ENCODE peak calls at places on chromosomes 7 and 10, in seven cellular contexts. N is H9, F is prostate gland, E is fibroblast of pulmonary artery, V is GM23338, A is OCI-LY7, G is GM20000. X is an unnamed sample.

GRCh38 chr10:20885678-20886077 is 11.4 kb downstream of the NEBL start:
- DNase-seq in N (no peak), F (no peak), E (peak), V (no peak), A (no peak), G (no peak), X (no peak)

GRCh38 chr10:132667613-132668394 is 118.1 kb downstream of the NKX6-2 start:
- DNase-seq in N (no peak), F (no peak), E (peak), V (no peak), A (no peak), G (no peak), X (no peak)

GRCh38 chr7:137934941-137935848 is 66.7 kb downstream of the CREB3L2 start:
- DNase-seq in N (no peak), F (no peak), E (no peak), V (no peak), A (peak), G (peak), X (peak)

GRCh38 chr7:83155407-83155806 is 7.3 kb downstream of the PCLO start:
- DNase-seq in N (no peak), F (no peak), E (no peak), V (no peak), A (no peak), G (no peak), X (no peak)

GRCh38 chr7:77858278-77858677 is 59.7 kb downstream of the PHTF2 start:
- DNase-seq in N (no peak), F (no peak), E (no peak), V (no peak), A (no peak), G (peak), X (no peak)

GRCh38 chr7:32894171-32894570 is 2.6 kb upstream of the KBTBD2 start:
- DNase-seq in N (no peak), F (no peak), E (no peak), V (no peak), A (no peak), G (no peak), X (no peak)

GRCh38 chr7:55144333-55144954 is 125.6 kb downstream of the EGFR start:
- DNase-seq in N (peak), F (no peak), E (no peak), V (peak), A (no peak), G (no peak), X (no peak)

GRCh38 chr7:279821-280220 is 10.1 kb upstream of the FOXL3 start:
- DNase-seq in N (no peak), F (no peak), E (no peak), V (no peak), A (no peak), G (no peak), X (no peak)

GRCh38 chr7:76202666-76203030 is 952 bp downstream of the SRRM3 start:
- DNase-seq in N (peak), F (no peak), E (no peak), V (peak), A (no peak), G (no peak), X (no peak)

GRCh38 chr10:359093-359492 is 223.8 kb downstream of the ZMYND11 start:
- DNase-seq in N (no peak), F (no peak), E (no peak), V (no peak), A (no peak), G (no peak), X (no peak)

GRCh38 chr7:93014410-93014809 is 103.4 kb downstream of the SAMD9 start:
- DNase-seq in N (no peak), F (peak), E (no peak), V (no peak), A (no peak), G (no peak), X (no peak)

GRCh38 chr7:24825931-24826661 is 68.8 kb upstream of the GSDME start:
- DNase-seq in N (peak), F (no peak), E (peak), V (peak), A (no peak), G (no peak), X (no peak)

GRCh38 chr10:35640951-35641429 is 1.1 kb downstream of the FZD8 start:
- DNase-seq in N (peak), F (peak), E (peak), V (peak), A (peak), G (peak), X (peak)

GRCh38 chr10:36023939-36024338 is 381.8 kb upstream of the FZD8 start:
- DNase-seq in N (no peak), F (no peak), E (peak), V (peak), A (no peak), G (no peak), X (no peak)

GRCh38 chr10:132036153-132036886 is 29.4 kb upstream of the JAKMIP3 start:
- DNase-seq in N (peak), F (peak), E (peak), V (peak), A (no peak), G (no peak), X (no peak)

GRCh38 chr7:149171894-149172533 is 23.3 kb upstream of the ZNF282 start:
- DNase-seq in N (no peak), F (no peak), E (peak), V (no peak), A (no peak), G (no peak), X (no peak)

GRCh38 chr10:15344876-15345285 is 26.2 kb downstream of the FAM171A1 start:
- DNase-seq in N (no peak), F (peak), E (peak), V (peak), A (no peak), G (no peak), X (no peak)

GRCh38 chr7:79761876-79762429 is 308.5 kb upstream of the MAGI2 start:
- DNase-seq in N (no peak), F (no peak), E (no peak), V (no peak), A (no peak), G (no peak), X (no peak)

GRCh38 chr7:155093586-155093985 is 23.5 kb downstream of the HTR5A start:
- DNase-seq in N (no peak), F (no peak), E (no peak), V (no peak), A (no peak), G (no peak), X (no peak)

GRCh38 chr10:133058267-133059092 is 29.2 kb upstream of the ADGRA1 start:
- DNase-seq in N (no peak), F (no peak), E (no peak), V (no peak), A (no peak), G (no peak), X (no peak)

GRCh38 chr7:7099584-7100014 is 82.7 kb upstream of the C1GALT1 start:
- DNase-seq in N (peak), F (peak), E (peak), V (peak), A (no peak), G (no peak), X (no peak)

GRCh38 chr7:34281260-34281659 is 375.9 kb downstream of the BMPER start:
- DNase-seq in N (no peak), F (no peak), E (no peak), V (peak), A (peak), G (no peak), X (no peak)

GRCh38 chr7:66537876-66538275 is 90.8 kb upstream of the KCTD7 start:
- DNase-seq in N (no peak), F (no peak), E (no peak), V (no peak), A (no peak), G (no peak), X (no peak)

GRCh38 chr10:71494980-71495381 is 98.3 kb downstream of the CDH23 start:
- DNase-seq in N (no peak), F (no peak), E (no peak), V (no peak), A (peak), G (peak), X (peak)

DNA sequence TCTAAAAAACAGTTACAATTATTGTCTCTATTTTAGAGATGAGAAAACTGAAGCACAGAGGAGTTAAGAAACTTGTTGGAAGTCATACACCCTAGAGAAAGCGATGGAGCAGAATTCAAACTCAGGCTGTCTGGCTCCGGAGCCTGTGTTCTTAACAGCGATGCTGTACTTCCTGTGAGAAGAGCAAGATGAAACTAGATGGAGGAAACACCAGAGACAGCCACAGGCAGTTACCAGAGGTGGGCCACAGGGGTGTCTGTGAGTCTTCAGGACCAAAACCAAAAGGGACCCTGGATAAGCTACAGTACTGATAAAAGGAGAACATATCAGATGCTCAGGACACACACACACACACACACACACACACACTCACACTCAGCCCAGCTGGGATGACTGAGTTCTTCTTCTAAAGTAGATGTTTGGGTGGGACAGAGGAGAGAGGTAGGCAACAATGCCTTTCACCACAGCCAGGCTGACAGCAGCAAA is 289.2 kb downstream of the FZD1 start:
- DNase-seq in N (no peak), F (no peak), E (no peak), V (peak), A (no peak), G (no peak), X (no peak)
- TF ChIP-seq CTCF in N (no peak), F (no peak), E (no peak), V (no peak), A (no peak), G (no peak), X (no peak)

GRCh38 chr7:47811632-47812380 is 136.5 kb downstream of the PKD1L1 start:
- DNase-seq in N (no peak), F (no peak), E (no peak), V (no peak), A (no peak), G (no peak), X (no peak)

GRCh38 chr7:47808321-47808720 is 139.9 kb downstream of the PKD1L1 start:
- DNase-seq in N (no peak), F (no peak), E (no peak), V (no peak), A (no peak), G (no peak), X (no peak)

GRCh38 chr7:47807756-47808155 is 140.5 kb downstream of the PKD1L1 start:
- DNase-seq in N (peak), F (no peak), E (no peak), V (peak), A (peak), G (peak), X (no peak)

GRCh38 chr7:47807126-47807525 is 141.1 kb downstream of the PKD1L1 start:
- DNase-seq in N (no peak), F (no peak), E (no peak), V (no peak), A (no peak), G (no peak), X (no peak)

GRCh38 chr7:47809387-47809786 is 138.9 kb downstream of the PKD1L1 start:
- DNase-seq in N (no peak), F (no peak), E (no peak), V (no peak), A (no peak), G (no peak), X (no peak)
- TF ChIP-seq CTCF in N (no peak), F (no peak), E (no peak), V (no peak), A (no peak), G (no peak), X (no peak)

GRCh38 chr10:59560161-59560560 is 149.5 kb downstream of the SLC16A9 start:
- DNase-seq in N (no peak), F (no peak), E (no peak), V (no peak), A (no peak), G (no peak), X (no peak)

GRCh38 chr10:59560990-59561389 is 148.7 kb downstream of the SLC16A9 start:
- DNase-seq in N (no peak), F (no peak), E (no peak), V (no peak), A (no peak), G (no peak), X (no peak)

GRCh38 chr10:59561397-59562121 is 148.1 kb downstream of the SLC16A9 start:
- DNase-seq in N (no peak), F (no peak), E (peak), V (no peak), A (no peak), G (no peak), X (no peak)

GRCh38 chr10:59563506-59563905 is 146.1 kb downstream of the SLC16A9 start:
- DNase-seq in N (no peak), F (no peak), E (no peak), V (no peak), A (no peak), G (no peak), X (no peak)

DNA sequence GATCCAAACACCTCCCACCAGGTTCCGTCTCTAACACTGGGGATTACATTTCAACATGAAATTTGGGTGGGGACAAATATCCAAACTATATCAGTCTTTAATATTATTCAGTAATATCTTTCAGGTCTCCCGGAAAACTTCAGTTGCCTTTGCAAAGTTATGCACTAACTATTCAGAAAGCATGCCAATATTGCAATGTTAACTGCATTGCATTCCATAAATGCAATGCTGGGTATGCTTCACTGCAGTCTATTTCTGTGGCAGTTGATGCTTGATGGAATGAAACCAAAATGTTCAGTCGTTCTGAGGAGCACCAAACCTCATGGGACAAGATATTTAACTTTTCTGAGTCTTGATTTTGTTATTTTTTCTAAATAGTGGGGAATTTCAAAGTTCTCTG is 147.5 kb downstream of the SLC16A9 start:
- DNase-seq in N (no peak), F (no peak), E (no peak), V (no peak), A (no peak), G (no peak), X (no peak)
- TF ChIP-seq CTCF in N (no peak), F (no peak), E (no peak), V (no peak), A (no peak), G (no peak), X (no peak)

GRCh38 chr10:100569687-100570517 is 34.2 kb downstream of the HIF1AN start:
- DNase-seq in N (peak), F (no peak), E (no peak), V (peak), A (peak), G (no peak), X (no peak)
- TF ChIP-seq CTCF in N (peak), F (no peak), E (no peak), V (peak), A (peak), G (no peak), X (peak)

GRCh38 chr7:131540491-131541162 is 15.8 kb downstream of the PODXL start:
- DNase-seq in N (no peak), F (no peak), E (no peak), V (no peak), A (no peak), G (no peak), X (no peak)
- TF ChIP-seq CTCF in N (peak), F (no peak), E (no peak), V (no peak), A (no peak), G (no peak), X (no peak)

X was measured in GM13976.